ENCODE peak calls at places on chromosomes 5 and 9, in five cellular contexts. W is PC-9, O is upper lobe of left lung, P is IMR-90, Q is activated B cell treated with CpG ODN at 0.5 μM for 24 hours. H is an unnamed sample.

GRCh38 chr9:10785255-10785654 is 172.5 kb upstream of the PTPRD start:
- DNase-seq in W (no peak), O (no peak), Q (no peak), P (no peak), H (no peak)

GRCh38 chr5:134184155-134185135 is 7.7 kb upstream of the SKP1 start:
- DNase-seq in P (peak), W (peak), O (peak), Q (peak), H (peak)

GRCh38 chr9:117744390-117744789 is 40.2 kb downstream of the TLR4 start:
- DNase-seq in O (no peak), P (no peak), W (no peak), Q (no peak), H (no peak)

GRCh38 chr9:72947987-72948465 is 4.8 kb downstream of the ALDH1A1 start:
- DNase-seq in P (no peak), W (no peak), Q (no peak), O (no peak), H (no peak)

GRCh38 chr5:33992864-33993263 is 8.4 kb upstream of the SLC45A2 start:
- DNase-seq in P (no peak), O (no peak), W (no peak), Q (no peak), H (no peak)

GRCh38 chr9:124443625-124444024 is 6.6 kb upstream of the ADGRD2 start:
- DNase-seq in O (no peak), W (no peak), P (no peak), Q (no peak), H (no peak)

GRCh38 chr5:108788142-108788541 is 40.4 kb downstream of the FER start:
- DNase-seq in W (no peak), P (no peak), O (peak), Q (no peak), H (no peak)

GRCh38 chr9:36415822-36416515 is 15.9 kb upstream of the RNF38 start:
- DNase-seq in P (no peak), Q (no peak), W (no peak), O (no peak), H (no peak)

GRCh38 chr5:67268233-67269011 is 71.8 kb upstream of the CD180 start:
- DNase-seq in O (peak), P (peak), Q (no peak), W (no peak), H (peak)

DNA sequence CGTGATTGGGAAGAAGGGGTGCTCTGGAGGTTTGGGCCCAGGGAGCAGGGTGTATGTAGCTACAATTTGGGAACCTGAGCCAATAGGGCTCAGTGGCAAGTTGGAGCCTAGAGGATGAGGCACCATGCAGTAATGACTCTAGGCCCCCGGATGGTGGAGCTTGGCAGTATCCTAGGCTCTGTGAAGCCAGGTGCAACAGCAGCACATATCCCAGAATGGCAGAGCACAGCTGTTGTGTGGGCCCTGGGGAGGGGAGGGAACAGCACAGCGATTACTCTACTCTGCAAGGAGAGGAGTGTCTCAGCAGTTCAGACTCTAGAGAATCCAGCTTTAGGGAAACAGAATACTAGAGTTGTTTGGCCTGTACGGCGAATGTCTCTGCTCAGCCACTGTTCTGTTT is 56.1 kb downstream of the LRRTM2 start:
- DNase-seq in W (no peak), O (no peak), Q (no peak), P (peak), H (no peak)
- TF ChIP-seq CTCF in W (no peak), O (no peak), Q (no peak), P (no peak), H (no peak)

GRCh38 chr9:2727966-2728613 is 10.8 kb downstream of the KCNV2 start:
- DNase-seq in W (no peak), P (peak), O (no peak), Q (no peak), H (no peak)
- TF ChIP-seq CTCF in W (peak), P (peak), O (peak), Q (no peak), H (peak)

DNA sequence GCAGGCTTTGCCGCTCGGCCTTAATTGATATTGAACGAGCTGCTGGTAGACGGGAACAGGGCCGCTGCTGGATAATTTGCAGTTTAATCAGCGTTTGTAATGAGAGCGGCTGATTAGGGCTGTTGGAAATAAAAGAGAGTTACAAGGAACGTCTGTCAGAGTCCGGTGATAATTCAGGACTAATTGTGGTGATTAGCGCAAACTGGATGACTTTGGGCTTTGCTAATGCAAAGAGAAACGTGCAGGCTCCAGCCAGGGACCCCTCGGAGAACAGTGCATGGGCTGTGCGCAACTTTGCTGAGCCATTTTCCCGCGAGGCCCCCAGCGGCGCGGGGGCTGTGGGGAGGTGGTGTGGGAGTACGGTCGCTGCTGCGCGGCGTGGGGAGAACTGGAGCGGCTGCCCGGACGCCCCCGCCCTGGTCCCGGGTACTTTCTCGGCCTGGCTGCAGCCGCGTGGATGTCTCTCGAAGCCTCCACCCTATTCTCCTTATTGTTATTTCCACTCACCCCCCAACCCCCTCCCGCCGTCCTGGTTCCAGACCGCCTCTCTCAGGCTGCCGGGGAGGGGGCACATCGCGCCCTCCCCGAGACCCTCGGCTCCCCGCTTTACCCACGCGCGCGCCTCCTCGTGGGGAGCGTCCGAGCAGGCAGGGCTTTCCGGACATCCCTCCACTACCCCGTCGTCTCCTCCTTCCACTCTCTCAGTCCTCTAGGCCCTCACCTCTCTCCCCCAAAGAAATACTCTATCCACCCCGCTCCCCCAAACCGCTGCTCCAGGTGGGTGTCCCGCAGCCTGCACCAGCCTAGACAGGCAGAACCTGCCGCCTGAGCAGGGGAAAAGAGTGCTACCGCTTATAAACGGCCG is 68.5 kb upstream of the TBCA start:
- DNase-seq in Q (no peak), W (no peak), O (no peak), P (no peak), H (no peak)
- TF ChIP-seq CTCF in Q (no peak), W (no peak), O (no peak), P (no peak), H (peak)

GRCh38 chr5:52632281-52632680 is 155.4 kb upstream of the ITGA1 start:
- DNase-seq in O (no peak), W (no peak), Q (no peak), P (no peak), H (no peak)
- TF ChIP-seq CTCF in O (no peak), W (no peak), Q (no peak), P (no peak), H (no peak)

DNA sequence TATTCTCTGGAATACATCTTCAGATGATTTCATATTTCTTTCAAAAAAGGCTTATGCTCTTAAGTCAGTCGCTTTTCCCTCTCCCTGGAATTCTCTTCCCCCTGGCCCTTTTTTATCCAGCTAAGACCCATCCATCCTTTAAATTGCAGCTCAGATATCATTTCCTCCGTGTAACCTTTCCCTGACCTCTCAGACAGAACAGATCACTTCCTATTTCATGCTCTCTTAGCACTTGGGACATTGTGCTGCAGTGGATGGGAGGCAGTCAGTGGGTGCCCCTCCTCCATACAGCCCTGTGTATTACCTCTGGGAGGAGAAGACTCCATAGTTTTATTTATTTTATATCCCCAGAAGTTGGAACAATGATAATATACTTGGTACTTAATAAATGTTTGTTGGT is 423.4 kb downstream of the ISL1 start:
- DNase-seq in O (no peak), P (no peak), Q (no peak), W (no peak), H (no peak)
- TF ChIP-seq CTCF in O (no peak), P (no peak), Q (no peak), W (no peak), H (no peak)

GRCh38 chr9:21078702-21079101 is 960 bp upstream of the IFNB1 start:
- DNase-seq in W (no peak), P (no peak), O (no peak), Q (no peak), H (no peak)
- TF ChIP-seq CTCF in W (no peak), P (peak), O (no peak), Q (no peak), H (no peak)

GRCh38 chr9:130845901-130846381 is 10.9 kb downstream of the ABL1 start:
- DNase-seq in O (no peak), W (no peak), P (peak), Q (no peak), H (no peak)
- TF ChIP-seq CTCF in O (no peak), W (no peak), P (no peak), Q (no peak), H (no peak)

DNA sequence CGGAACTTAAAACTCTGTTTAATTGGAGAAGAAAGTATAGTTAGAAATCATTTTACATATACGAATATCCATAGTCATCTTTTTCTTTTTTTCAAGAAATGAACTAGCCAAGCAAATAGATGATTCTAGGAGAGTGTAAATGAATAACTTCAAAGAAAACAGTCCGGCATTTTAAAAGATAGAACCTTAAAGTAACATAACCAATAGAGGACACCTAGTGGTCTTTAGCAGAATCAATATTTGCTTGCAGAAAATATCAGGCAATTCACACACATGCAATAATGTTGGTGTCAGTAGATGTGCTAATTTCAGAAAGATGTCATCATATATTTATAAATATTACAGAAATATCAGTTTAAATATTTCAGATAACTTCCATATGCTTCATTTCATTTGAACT is 57.1 kb downstream of the HCN1 start:
- DNase-seq in P (no peak), W (no peak), Q (no peak), O (no peak), H (no peak)
- TF ChIP-seq CTCF in P (no peak), W (peak), Q (no peak), O (no peak), H (peak)